ENCODE peak calls at places on chromosomes 16 and 17, in ten cellular contexts. One of them, this sample, is unnamed.

GRCh38 chr16:86585821-86586611 is 7.7 kb downstream of the FOXL1 start:
- DNase-seq in stimulated activated CD4-positive, alpha-beta T cell treated with anti-CD3 and anti-CD28 coated beads, Interleukin-1b, Interleukin-23, amount 100 ng/mL, for 4 hours: no peak
- DNase-seq in amniotic stem cell: peak
- DNase-seq in head of caudate nucleus: no peak
- DNase-seq in hypothalamus: no peak
- DNase-seq in AG04450: peak
- DNase-seq in activated T-helper 1 cell treated with Interleukin-2 at 50 U/mL for 16 hours: no peak
- DNase-seq in tibial artery: no peak
- DNase-seq in SHP77: no peak
- DNase-seq in T-helper 2 cell treated with Interferon-gamma antibody and Interleukin-4, amounts not matched to agents 5 μg/mL and 100 μg/mL, for 36 hours: no peak
- DNase-seq in this sample: no peak

GRCh38 chr17:11772031-11772430 is 173.8 kb downstream of the DNAH9 start:
- DNase-seq in stimulated activated CD4-positive, alpha-beta T cell treated with anti-CD3 and anti-CD28 coated beads, Interleukin-1b, Interleukin-23, amount 100 ng/mL, for 4 hours: no peak
- DNase-seq in amniotic stem cell: no peak
- DNase-seq in head of caudate nucleus: no peak
- DNase-seq in hypothalamus: no peak
- DNase-seq in AG04450: no peak
- DNase-seq in activated T-helper 1 cell treated with Interleukin-2 at 50 U/mL for 16 hours: no peak
- DNase-seq in tibial artery: no peak
- DNase-seq in SHP77: no peak
- DNase-seq in T-helper 2 cell treated with Interferon-gamma antibody and Interleukin-4, amounts not matched to agents 5 μg/mL and 100 μg/mL, for 36 hours: no peak
- DNase-seq in this sample: no peak

GRCh38 chr16:26129997-26130396 is 438.2 kb downstream of the HS3ST4 start:
- DNase-seq in stimulated activated CD4-positive, alpha-beta T cell treated with anti-CD3 and anti-CD28 coated beads, Interleukin-1b, Interleukin-23, amount 100 ng/mL, for 4 hours: no peak
- DNase-seq in amniotic stem cell: no peak
- DNase-seq in head of caudate nucleus: no peak
- DNase-seq in hypothalamus: no peak
- DNase-seq in AG04450: no peak
- DNase-seq in activated T-helper 1 cell treated with Interleukin-2 at 50 U/mL for 16 hours: no peak
- DNase-seq in tibial artery: no peak
- DNase-seq in SHP77: no peak
- DNase-seq in T-helper 2 cell treated with Interferon-gamma antibody and Interleukin-4, amounts not matched to agents 5 μg/mL and 100 μg/mL, for 36 hours: no peak
- DNase-seq in this sample: no peak

GRCh38 chr16:80150978-80151705 is 389.7 kb upstream of the DYNLRB2 start:
- DNase-seq in stimulated activated CD4-positive, alpha-beta T cell treated with anti-CD3 and anti-CD28 coated beads, Interleukin-1b, Interleukin-23, amount 100 ng/mL, for 4 hours: no peak
- DNase-seq in amniotic stem cell: no peak
- DNase-seq in head of caudate nucleus: no peak
- DNase-seq in hypothalamus: no peak
- DNase-seq in AG04450: no peak
- DNase-seq in activated T-helper 1 cell treated with Interleukin-2 at 50 U/mL for 16 hours: no peak
- DNase-seq in tibial artery: no peak
- DNase-seq in SHP77: no peak
- DNase-seq in T-helper 2 cell treated with Interferon-gamma antibody and Interleukin-4, amounts not matched to agents 5 μg/mL and 100 μg/mL, for 36 hours: no peak
- DNase-seq in this sample: no peak

GRCh38 chr16:1614226-1615102 is 2.3 kb downstream of the CRAMP1 start:
- DNase-seq in stimulated activated CD4-positive, alpha-beta T cell treated with anti-CD3 and anti-CD28 coated beads, Interleukin-1b, Interleukin-23, amount 100 ng/mL, for 4 hours: no peak
- DNase-seq in amniotic stem cell: no peak
- DNase-seq in head of caudate nucleus: peak
- DNase-seq in hypothalamus: no peak
- DNase-seq in AG04450: no peak
- DNase-seq in activated T-helper 1 cell treated with Interleukin-2 at 50 U/mL for 16 hours: no peak
- DNase-seq in tibial artery: no peak
- DNase-seq in SHP77: no peak
- DNase-seq in T-helper 2 cell treated with Interferon-gamma antibody and Interleukin-4, amounts not matched to agents 5 μg/mL and 100 μg/mL, for 36 hours: peak
- DNase-seq in this sample: peak

GRCh38 chr16:12160815-12161550 is 184.4 kb downstream of the SNX29 start:
- DNase-seq in stimulated activated CD4-positive, alpha-beta T cell treated with anti-CD3 and anti-CD28 coated beads, Interleukin-1b, Interleukin-23, amount 100 ng/mL, for 4 hours: no peak
- DNase-seq in amniotic stem cell: no peak
- DNase-seq in head of caudate nucleus: no peak
- DNase-seq in hypothalamus: no peak
- DNase-seq in AG04450: no peak
- DNase-seq in activated T-helper 1 cell treated with Interleukin-2 at 50 U/mL for 16 hours: no peak
- DNase-seq in tibial artery: no peak
- DNase-seq in SHP77: no peak
- DNase-seq in T-helper 2 cell treated with Interferon-gamma antibody and Interleukin-4, amounts not matched to agents 5 μg/mL and 100 μg/mL, for 36 hours: no peak
- DNase-seq in this sample: no peak

GRCh38 chr17:9389116-9389515 is 186.5 kb downstream of the STX8 start:
- DNase-seq in stimulated activated CD4-positive, alpha-beta T cell treated with anti-CD3 and anti-CD28 coated beads, Interleukin-1b, Interleukin-23, amount 100 ng/mL, for 4 hours: no peak
- DNase-seq in amniotic stem cell: peak
- DNase-seq in head of caudate nucleus: no peak
- DNase-seq in hypothalamus: no peak
- DNase-seq in AG04450: peak
- DNase-seq in activated T-helper 1 cell treated with Interleukin-2 at 50 U/mL for 16 hours: no peak
- DNase-seq in tibial artery: no peak
- DNase-seq in SHP77: peak
- DNase-seq in T-helper 2 cell treated with Interferon-gamma antibody and Interleukin-4, amounts not matched to agents 5 μg/mL and 100 μg/mL, for 36 hours: peak
- DNase-seq in this sample: no peak

GRCh38 chr17:50181155-50181554 is 15.3 kb downstream of the SGCA start:
- DNase-seq in stimulated activated CD4-positive, alpha-beta T cell treated with anti-CD3 and anti-CD28 coated beads, Interleukin-1b, Interleukin-23, amount 100 ng/mL, for 4 hours: no peak
- DNase-seq in amniotic stem cell: no peak
- DNase-seq in head of caudate nucleus: peak
- DNase-seq in hypothalamus: peak
- DNase-seq in AG04450: no peak
- DNase-seq in activated T-helper 1 cell treated with Interleukin-2 at 50 U/mL for 16 hours: no peak
- DNase-seq in tibial artery: no peak
- DNase-seq in SHP77: no peak
- DNase-seq in T-helper 2 cell treated with Interferon-gamma antibody and Interleukin-4, amounts not matched to agents 5 μg/mL and 100 μg/mL, for 36 hours: no peak
- DNase-seq in this sample: no peak

GRCh38 chr16:7182510-7183109 is 150.0 kb upstream of the RBFOX1 start:
- DNase-seq in stimulated activated CD4-positive, alpha-beta T cell treated with anti-CD3 and anti-CD28 coated beads, Interleukin-1b, Interleukin-23, amount 100 ng/mL, for 4 hours: no peak
- DNase-seq in amniotic stem cell: no peak
- DNase-seq in head of caudate nucleus: no peak
- DNase-seq in hypothalamus: no peak
- DNase-seq in AG04450: no peak
- DNase-seq in activated T-helper 1 cell treated with Interleukin-2 at 50 U/mL for 16 hours: no peak
- DNase-seq in tibial artery: no peak
- DNase-seq in SHP77: no peak
- DNase-seq in T-helper 2 cell treated with Interferon-gamma antibody and Interleukin-4, amounts not matched to agents 5 μg/mL and 100 μg/mL, for 36 hours: no peak
- DNase-seq in this sample: no peak

GRCh38 chr17:75688209-75688771 is 21.2 kb downstream of the SAP30BP start:
- DNase-seq in stimulated activated CD4-positive, alpha-beta T cell treated with anti-CD3 and anti-CD28 coated beads, Interleukin-1b, Interleukin-23, amount 100 ng/mL, for 4 hours: no peak
- DNase-seq in amniotic stem cell: no peak
- DNase-seq in head of caudate nucleus: no peak
- DNase-seq in hypothalamus: peak
- DNase-seq in AG04450: no peak
- DNase-seq in activated T-helper 1 cell treated with Interleukin-2 at 50 U/mL for 16 hours: no peak
- DNase-seq in tibial artery: no peak
- DNase-seq in SHP77: no peak
- DNase-seq in T-helper 2 cell treated with Interferon-gamma antibody and Interleukin-4, amounts not matched to agents 5 μg/mL and 100 μg/mL, for 36 hours: peak
- DNase-seq in this sample: no peak

GRCh38 chr17:83192161-83192788 is 112.9 kb downstream of the METRNL start:
- DNase-seq in stimulated activated CD4-positive, alpha-beta T cell treated with anti-CD3 and anti-CD28 coated beads, Interleukin-1b, Interleukin-23, amount 100 ng/mL, for 4 hours: no peak
- DNase-seq in amniotic stem cell: no peak
- DNase-seq in head of caudate nucleus: peak
- DNase-seq in hypothalamus: no peak
- DNase-seq in AG04450: no peak
- DNase-seq in activated T-helper 1 cell treated with Interleukin-2 at 50 U/mL for 16 hours: no peak
- DNase-seq in tibial artery: peak
- DNase-seq in SHP77: no peak
- DNase-seq in T-helper 2 cell treated with Interferon-gamma antibody and Interleukin-4, amounts not matched to agents 5 μg/mL and 100 μg/mL, for 36 hours: peak
- DNase-seq in this sample: no peak

GRCh38 chr17:1638624-1639300 is 6.8 kb downstream of the SCARF1 start:
- DNase-seq in stimulated activated CD4-positive, alpha-beta T cell treated with anti-CD3 and anti-CD28 coated beads, Interleukin-1b, Interleukin-23, amount 100 ng/mL, for 4 hours: no peak
- DNase-seq in amniotic stem cell: no peak
- DNase-seq in head of caudate nucleus: no peak
- DNase-seq in hypothalamus: no peak
- DNase-seq in AG04450: no peak
- DNase-seq in activated T-helper 1 cell treated with Interleukin-2 at 50 U/mL for 16 hours: no peak
- DNase-seq in tibial artery: no peak
- DNase-seq in SHP77: no peak
- DNase-seq in T-helper 2 cell treated with Interferon-gamma antibody and Interleukin-4, amounts not matched to agents 5 μg/mL and 100 μg/mL, for 36 hours: no peak
- DNase-seq in this sample: no peak

GRCh38 chr16:17277981-17278381 is 192.8 kb downstream of the XYLT1 start:
- DNase-seq in stimulated activated CD4-positive, alpha-beta T cell treated with anti-CD3 and anti-CD28 coated beads, Interleukin-1b, Interleukin-23, amount 100 ng/mL, for 4 hours: no peak
- DNase-seq in amniotic stem cell: no peak
- DNase-seq in head of caudate nucleus: peak
- DNase-seq in hypothalamus: peak
- DNase-seq in AG04450: no peak
- DNase-seq in activated T-helper 1 cell treated with Interleukin-2 at 50 U/mL for 16 hours: no peak
- DNase-seq in tibial artery: no peak
- DNase-seq in SHP77: peak
- DNase-seq in T-helper 2 cell treated with Interferon-gamma antibody and Interleukin-4, amounts not matched to agents 5 μg/mL and 100 μg/mL, for 36 hours: no peak
- DNase-seq in this sample: peak

GRCh38 chr16:57669476-57670162 is 1.5 kb downstream of the ADGRG3 start:
- DNase-seq in stimulated activated CD4-positive, alpha-beta T cell treated with anti-CD3 and anti-CD28 coated beads, Interleukin-1b, Interleukin-23, amount 100 ng/mL, for 4 hours: no peak
- DNase-seq in amniotic stem cell: no peak
- DNase-seq in head of caudate nucleus: no peak
- DNase-seq in hypothalamus: no peak
- DNase-seq in AG04450: no peak
- DNase-seq in activated T-helper 1 cell treated with Interleukin-2 at 50 U/mL for 16 hours: no peak
- DNase-seq in tibial artery: no peak
- DNase-seq in SHP77: no peak
- DNase-seq in T-helper 2 cell treated with Interferon-gamma antibody and Interleukin-4, amounts not matched to agents 5 μg/mL and 100 μg/mL, for 36 hours: no peak
- DNase-seq in this sample: no peak

GRCh38 chr17:6153416-6153815 is 83.2 kb downstream of the WSCD1 start:
- DNase-seq in stimulated activated CD4-positive, alpha-beta T cell treated with anti-CD3 and anti-CD28 coated beads, Interleukin-1b, Interleukin-23, amount 100 ng/mL, for 4 hours: no peak
- DNase-seq in amniotic stem cell: no peak
- DNase-seq in head of caudate nucleus: peak
- DNase-seq in hypothalamus: no peak
- DNase-seq in AG04450: no peak
- DNase-seq in activated T-helper 1 cell treated with Interleukin-2 at 50 U/mL for 16 hours: no peak
- DNase-seq in tibial artery: no peak
- DNase-seq in SHP77: no peak
- DNase-seq in T-helper 2 cell treated with Interferon-gamma antibody and Interleukin-4, amounts not matched to agents 5 μg/mL and 100 μg/mL, for 36 hours: no peak
- DNase-seq in this sample: no peak

GRCh38 chr17:48483471-48484131 is 47.2 kb downstream of the HOXB1 start:
- DNase-seq in stimulated activated CD4-positive, alpha-beta T cell treated with anti-CD3 and anti-CD28 coated beads, Interleukin-1b, Interleukin-23, amount 100 ng/mL, for 4 hours: no peak
- DNase-seq in amniotic stem cell: peak
- DNase-seq in head of caudate nucleus: no peak
- DNase-seq in hypothalamus: no peak
- DNase-seq in AG04450: peak
- DNase-seq in activated T-helper 1 cell treated with Interleukin-2 at 50 U/mL for 16 hours: no peak
- DNase-seq in tibial artery: no peak
- DNase-seq in SHP77: peak
- DNase-seq in T-helper 2 cell treated with Interferon-gamma antibody and Interleukin-4, amounts not matched to agents 5 μg/mL and 100 μg/mL, for 36 hours: peak
- DNase-seq in this sample: no peak

GRCh38 chr16:1538804-1539520 is 5.5 kb downstream of the TMEM204 start:
- DNase-seq in stimulated activated CD4-positive, alpha-beta T cell treated with anti-CD3 and anti-CD28 coated beads, Interleukin-1b, Interleukin-23, amount 100 ng/mL, for 4 hours: no peak
- DNase-seq in amniotic stem cell: no peak
- DNase-seq in head of caudate nucleus: no peak
- DNase-seq in hypothalamus: no peak
- DNase-seq in AG04450: no peak
- DNase-seq in activated T-helper 1 cell treated with Interleukin-2 at 50 U/mL for 16 hours: no peak
- DNase-seq in tibial artery: no peak
- DNase-seq in SHP77: no peak
- DNase-seq in T-helper 2 cell treated with Interferon-gamma antibody and Interleukin-4, amounts not matched to agents 5 μg/mL and 100 μg/mL, for 36 hours: no peak
- DNase-seq in this sample: no peak

GRCh38 chr17:21282231-21282630 is 2.3 kb upstream of the MAP2K3 start:
- DNase-seq in stimulated activated CD4-positive, alpha-beta T cell treated with anti-CD3 and anti-CD28 coated beads, Interleukin-1b, Interleukin-23, amount 100 ng/mL, for 4 hours: no peak
- DNase-seq in amniotic stem cell: peak
- DNase-seq in head of caudate nucleus: no peak
- DNase-seq in hypothalamus: no peak
- DNase-seq in AG04450: peak
- DNase-seq in activated T-helper 1 cell treated with Interleukin-2 at 50 U/mL for 16 hours: no peak
- DNase-seq in tibial artery: peak
- DNase-seq in SHP77: no peak
- DNase-seq in T-helper 2 cell treated with Interferon-gamma antibody and Interleukin-4, amounts not matched to agents 5 μg/mL and 100 μg/mL, for 36 hours: no peak
- DNase-seq in this sample: no peak

GRCh38 chr17:77327566-77328463 is 187.0 kb downstream of the SEC14L1 start:
- DNase-seq in stimulated activated CD4-positive, alpha-beta T cell treated with anti-CD3 and anti-CD28 coated beads, Interleukin-1b, Interleukin-23, amount 100 ng/mL, for 4 hours: no peak
- DNase-seq in amniotic stem cell: no peak
- DNase-seq in head of caudate nucleus: no peak
- DNase-seq in hypothalamus: no peak
- DNase-seq in AG04450: no peak
- DNase-seq in activated T-helper 1 cell treated with Interleukin-2 at 50 U/mL for 16 hours: no peak
- DNase-seq in tibial artery: no peak
- DNase-seq in SHP77: no peak
- DNase-seq in T-helper 2 cell treated with Interferon-gamma antibody and Interleukin-4, amounts not matched to agents 5 μg/mL and 100 μg/mL, for 36 hours: no peak
- DNase-seq in this sample: no peak

GRCh38 chr17:78573955-78574354 is 3.2 kb downstream of the DNAH17 start:
- DNase-seq in stimulated activated CD4-positive, alpha-beta T cell treated with anti-CD3 and anti-CD28 coated beads, Interleukin-1b, Interleukin-23, amount 100 ng/mL, for 4 hours: no peak
- DNase-seq in amniotic stem cell: no peak
- DNase-seq in head of caudate nucleus: no peak
- DNase-seq in hypothalamus: no peak
- DNase-seq in AG04450: no peak
- DNase-seq in activated T-helper 1 cell treated with Interleukin-2 at 50 U/mL for 16 hours: no peak
- DNase-seq in tibial artery: no peak
- DNase-seq in SHP77: peak
- DNase-seq in T-helper 2 cell treated with Interferon-gamma antibody and Interleukin-4, amounts not matched to agents 5 μg/mL and 100 μg/mL, for 36 hours: no peak
- DNase-seq in this sample: no peak

GRCh38 chr16:74100405-74101316 is 196.0 kb upstream of the PSMD7 start:
- DNase-seq in stimulated activated CD4-positive, alpha-beta T cell treated with anti-CD3 and anti-CD28 coated beads, Interleukin-1b, Interleukin-23, amount 100 ng/mL, for 4 hours: no peak
- DNase-seq in amniotic stem cell: no peak
- DNase-seq in head of caudate nucleus: no peak
- DNase-seq in hypothalamus: no peak
- DNase-seq in AG04450: no peak
- DNase-seq in activated T-helper 1 cell treated with Interleukin-2 at 50 U/mL for 16 hours: no peak
- DNase-seq in tibial artery: no peak
- DNase-seq in SHP77: no peak
- DNase-seq in T-helper 2 cell treated with Interferon-gamma antibody and Interleukin-4, amounts not matched to agents 5 μg/mL and 100 μg/mL, for 36 hours: no peak
- DNase-seq in this sample: no peak

GRCh38 chr17:42422412-42422957 is 571 bp downstream of the CAVIN1 start:
- DNase-seq in stimulated activated CD4-positive, alpha-beta T cell treated with anti-CD3 and anti-CD28 coated beads, Interleukin-1b, Interleukin-23, amount 100 ng/mL, for 4 hours: no peak
- DNase-seq in amniotic stem cell: no peak
- DNase-seq in head of caudate nucleus: no peak
- DNase-seq in hypothalamus: no peak
- DNase-seq in AG04450: no peak
- DNase-seq in activated T-helper 1 cell treated with Interleukin-2 at 50 U/mL for 16 hours: no peak
- DNase-seq in tibial artery: no peak
- DNase-seq in SHP77: no peak
- DNase-seq in T-helper 2 cell treated with Interferon-gamma antibody and Interleukin-4, amounts not matched to agents 5 μg/mL and 100 μg/mL, for 36 hours: peak
- DNase-seq in this sample: peak

GRCh38 chr17:83103200-83103937 is 24.0 kb downstream of the METRNL start:
- DNase-seq in stimulated activated CD4-positive, alpha-beta T cell treated with anti-CD3 and anti-CD28 coated beads, Interleukin-1b, Interleukin-23, amount 100 ng/mL, for 4 hours: peak
- DNase-seq in amniotic stem cell: no peak
- DNase-seq in head of caudate nucleus: peak
- DNase-seq in hypothalamus: no peak
- DNase-seq in AG04450: no peak
- DNase-seq in activated T-helper 1 cell treated with Interleukin-2 at 50 U/mL for 16 hours: no peak
- DNase-seq in tibial artery: peak
- DNase-seq in SHP77: no peak
- DNase-seq in T-helper 2 cell treated with Interferon-gamma antibody and Interleukin-4, amounts not matched to agents 5 μg/mL and 100 μg/mL, for 36 hours: no peak
- DNase-seq in this sample: no peak

GRCh38 chr17:77453613-77454559 is 313.1 kb downstream of the SEC14L1 start:
- DNase-seq in stimulated activated CD4-positive, alpha-beta T cell treated with anti-CD3 and anti-CD28 coated beads, Interleukin-1b, Interleukin-23, amount 100 ng/mL, for 4 hours: no peak
- DNase-seq in amniotic stem cell: no peak
- DNase-seq in head of caudate nucleus: no peak
- DNase-seq in hypothalamus: no peak
- DNase-seq in AG04450: no peak
- DNase-seq in activated T-helper 1 cell treated with Interleukin-2 at 50 U/mL for 16 hours: no peak
- DNase-seq in tibial artery: no peak
- DNase-seq in SHP77: no peak
- DNase-seq in T-helper 2 cell treated with Interferon-gamma antibody and Interleukin-4, amounts not matched to agents 5 μg/mL and 100 μg/mL, for 36 hours: peak
- DNase-seq in this sample: no peak

GRCh38 chr17:1898332-1898731 is 68.5 kb downstream of the RPA1 start:
- DNase-seq in stimulated activated CD4-positive, alpha-beta T cell treated with anti-CD3 and anti-CD28 coated beads, Interleukin-1b, Interleukin-23, amount 100 ng/mL, for 4 hours: no peak
- DNase-seq in amniotic stem cell: no peak
- DNase-seq in head of caudate nucleus: no peak
- DNase-seq in hypothalamus: no peak
- DNase-seq in AG04450: no peak
- DNase-seq in activated T-helper 1 cell treated with Interleukin-2 at 50 U/mL for 16 hours: no peak
- DNase-seq in tibial artery: no peak
- DNase-seq in SHP77: no peak
- DNase-seq in T-helper 2 cell treated with Interferon-gamma antibody and Interleukin-4, amounts not matched to agents 5 μg/mL and 100 μg/mL, for 36 hours: no peak
- DNase-seq in this sample: no peak

GRCh38 chr17:43755389-43755875 is 3.2 kb downstream of the SOST start:
- DNase-seq in stimulated activated CD4-positive, alpha-beta T cell treated with anti-CD3 and anti-CD28 coated beads, Interleukin-1b, Interleukin-23, amount 100 ng/mL, for 4 hours: no peak
- DNase-seq in amniotic stem cell: no peak
- DNase-seq in head of caudate nucleus: peak
- DNase-seq in hypothalamus: no peak
- DNase-seq in AG04450: no peak
- DNase-seq in activated T-helper 1 cell treated with Interleukin-2 at 50 U/mL for 16 hours: no peak
- DNase-seq in tibial artery: no peak
- DNase-seq in SHP77: no peak
- DNase-seq in T-helper 2 cell treated with Interferon-gamma antibody and Interleukin-4, amounts not matched to agents 5 μg/mL and 100 μg/mL, for 36 hours: peak
- DNase-seq in this sample: no peak

GRCh38 chr17:44451016-44451415 is 52.2 kb downstream of the GPATCH8 start:
- DNase-seq in stimulated activated CD4-positive, alpha-beta T cell treated with anti-CD3 and anti-CD28 coated beads, Interleukin-1b, Interleukin-23, amount 100 ng/mL, for 4 hours: no peak
- DNase-seq in amniotic stem cell: no peak
- DNase-seq in head of caudate nucleus: no peak
- DNase-seq in hypothalamus: no peak
- DNase-seq in AG04450: no peak
- DNase-seq in activated T-helper 1 cell treated with Interleukin-2 at 50 U/mL for 16 hours: no peak
- DNase-seq in tibial artery: no peak
- DNase-seq in SHP77: no peak
- DNase-seq in T-helper 2 cell treated with Interferon-gamma antibody and Interleukin-4, amounts not matched to agents 5 μg/mL and 100 μg/mL, for 36 hours: no peak
- DNase-seq in this sample: no peak

GRCh38 chr17:66345264-66345663 is 42.9 kb downstream of the PRKCA start:
- DNase-seq in stimulated activated CD4-positive, alpha-beta T cell treated with anti-CD3 and anti-CD28 coated beads, Interleukin-1b, Interleukin-23, amount 100 ng/mL, for 4 hours: no peak
- DNase-seq in amniotic stem cell: no peak
- DNase-seq in head of caudate nucleus: no peak
- DNase-seq in hypothalamus: no peak
- DNase-seq in AG04450: no peak
- DNase-seq in activated T-helper 1 cell treated with Interleukin-2 at 50 U/mL for 16 hours: no peak
- DNase-seq in tibial artery: no peak
- DNase-seq in SHP77: no peak
- DNase-seq in T-helper 2 cell treated with Interferon-gamma antibody and Interleukin-4, amounts not matched to agents 5 μg/mL and 100 μg/mL, for 36 hours: no peak
- DNase-seq in this sample: no peak